ENCODE peak calls at places on chromosomes 13 and 19, in ten cellular contexts. One of them, this sample, is unnamed.
A peak's percentile ranks its signal among the peaks of the same experiment; 100 is the strongest.

GRCh38 chr13:41144576-41144975 is 12.0 kb upstream of the KBTBD6 start:
- DNase-seq in heart left ventricle: no peak
- DNase-seq in psoas muscle: no peak
- DNase-seq in epithelial cell of esophagus: peak; percentile 36
- DNase-seq in A549: no peak
- DNase-seq in progenitor cell of endocrine pancreas: no peak
- DNase-seq in astrocyte of the spinal cord: no peak
- DNase-seq in HCT116: no peak
- DNase-seq in endodermal cell: no peak
- DNase-seq in ascending aorta: no peak
- DNase-seq in this sample: no peak

GRCh38 chr13:51453959-51454703 is 1.3 kb upstream of the INTS6 start:
- DNase-seq in HCT116: no peak
- DNase-seq in heart left ventricle: peak; percentile 47
- DNase-seq in astrocyte of the spinal cord: peak; percentile 40
- DNase-seq in psoas muscle: no peak
- DNase-seq in progenitor cell of endocrine pancreas: no peak
- DNase-seq in epithelial cell of esophagus: peak; percentile 30
- DNase-seq in A549: no peak
- DNase-seq in endodermal cell: peak; percentile 68
- DNase-seq in ascending aorta: no peak
- DNase-seq in this sample: no peak

GRCh38 chr13:90723381-90723780 is 624.1 kb upstream of the MIR17HG start:
- DNase-seq in HCT116: no peak
- DNase-seq in progenitor cell of endocrine pancreas: no peak
- DNase-seq in astrocyte of the spinal cord: no peak
- DNase-seq in ascending aorta: no peak
- DNase-seq in epithelial cell of esophagus: no peak
- DNase-seq in A549: no peak
- DNase-seq in psoas muscle: no peak
- DNase-seq in heart left ventricle: no peak
- DNase-seq in endodermal cell: no peak
- DNase-seq in this sample: no peak

GRCh38 chr19:8305798-8306197 is 2.4 kb downstream of the CD320 start:
- DNase-seq in heart left ventricle: peak; percentile 25
- DNase-seq in epithelial cell of esophagus: no peak
- DNase-seq in A549: no peak
- DNase-seq in endodermal cell: no peak
- DNase-seq in psoas muscle: no peak
- DNase-seq in progenitor cell of endocrine pancreas: peak; percentile 5
- DNase-seq in ascending aorta: no peak
- DNase-seq in HCT116: no peak
- DNase-seq in astrocyte of the spinal cord: no peak
- DNase-seq in this sample: peak; percentile 38

GRCh38 chr13:61128850-61129645 is 286.6 kb downstream of the PCDH20 start:
- DNase-seq in A549: no peak
- DNase-seq in HCT116: no peak
- DNase-seq in heart left ventricle: no peak
- DNase-seq in endodermal cell: no peak
- DNase-seq in ascending aorta: no peak
- DNase-seq in astrocyte of the spinal cord: peak; percentile 38
- DNase-seq in progenitor cell of endocrine pancreas: no peak
- DNase-seq in psoas muscle: no peak
- DNase-seq in epithelial cell of esophagus: peak; percentile 42
- DNase-seq in this sample: no peak

GRCh38 chr19:4997297-4997696 is 28.4 kb downstream of the KDM4B start:
- DNase-seq in astrocyte of the spinal cord: no peak
- DNase-seq in psoas muscle: no peak
- DNase-seq in progenitor cell of endocrine pancreas: no peak
- DNase-seq in HCT116: no peak
- DNase-seq in A549: no peak
- DNase-seq in heart left ventricle: no peak
- DNase-seq in endodermal cell: no peak
- DNase-seq in epithelial cell of esophagus: no peak
- DNase-seq in ascending aorta: no peak
- DNase-seq in this sample: no peak

GRCh38 chr13:102729560-102730275 is 34.9 kb upstream of the METTL21C start:
- DNase-seq in HCT116: no peak
- DNase-seq in astrocyte of the spinal cord: peak; percentile 82
- DNase-seq in progenitor cell of endocrine pancreas: no peak
- DNase-seq in ascending aorta: no peak
- DNase-seq in epithelial cell of esophagus: peak; percentile 89
- DNase-seq in heart left ventricle: no peak
- DNase-seq in endodermal cell: no peak
- DNase-seq in psoas muscle: no peak
- DNase-seq in A549: peak; percentile 2
- DNase-seq in this sample: no peak

GRCh38 chr13:30409911-30410704 is 12.2 kb upstream of the UBE2L5 start:
- DNase-seq in HCT116: no peak
- DNase-seq in ascending aorta: no peak
- DNase-seq in heart left ventricle: no peak
- DNase-seq in psoas muscle: peak; percentile 36
- DNase-seq in endodermal cell: no peak
- DNase-seq in progenitor cell of endocrine pancreas: no peak
- DNase-seq in epithelial cell of esophagus: peak; percentile 72
- DNase-seq in A549: no peak
- DNase-seq in astrocyte of the spinal cord: peak; percentile 76
- DNase-seq in this sample: no peak

GRCh38 chr19:8335343-8336071 is 7.6 kb downstream of the KANK3 start:
- DNase-seq in psoas muscle: no peak
- DNase-seq in heart left ventricle: no peak
- DNase-seq in HCT116: no peak
- DNase-seq in ascending aorta: no peak
- DNase-seq in progenitor cell of endocrine pancreas: no peak
- DNase-seq in epithelial cell of esophagus: no peak
- DNase-seq in astrocyte of the spinal cord: no peak
- DNase-seq in A549: peak; percentile 38
- DNase-seq in endodermal cell: peak; percentile 86
- DNase-seq in this sample: no peak

GRCh38 chr19:42794751-42795150 is 29.3 kb upstream of the PSG8 start:
- DNase-seq in A549: no peak
- DNase-seq in progenitor cell of endocrine pancreas: no peak
- DNase-seq in endodermal cell: no peak
- DNase-seq in ascending aorta: no peak
- DNase-seq in epithelial cell of esophagus: no peak
- DNase-seq in HCT116: no peak
- DNase-seq in astrocyte of the spinal cord: no peak
- DNase-seq in heart left ventricle: no peak
- DNase-seq in psoas muscle: no peak
- DNase-seq in this sample: no peak

GRCh38 chr13:33677215-33677614 is 140.7 kb upstream of the RFC3 start:
- DNase-seq in endodermal cell: no peak
- DNase-seq in heart left ventricle: no peak
- DNase-seq in psoas muscle: no peak
- DNase-seq in epithelial cell of esophagus: no peak
- DNase-seq in astrocyte of the spinal cord: no peak
- DNase-seq in HCT116: no peak
- DNase-seq in progenitor cell of endocrine pancreas: no peak
- DNase-seq in A549: no peak
- DNase-seq in ascending aorta: no peak
- DNase-seq in this sample: no peak

GRCh38 chr13:110415669-110416068 is 108.6 kb downstream of the COL4A2 start:
- DNase-seq in A549: peak; percentile 47
- DNase-seq in astrocyte of the spinal cord: no peak
- DNase-seq in heart left ventricle: peak; percentile 62
- DNase-seq in progenitor cell of endocrine pancreas: no peak
- DNase-seq in HCT116: peak; percentile 61
- DNase-seq in ascending aorta: no peak
- DNase-seq in psoas muscle: no peak
- DNase-seq in endodermal cell: peak; percentile 80
- DNase-seq in epithelial cell of esophagus: peak; percentile 92
- DNase-seq in this sample: no peak

GRCh38 chr13:79901336-79901735 is 420.4 kb downstream of the NDFIP2 start:
- DNase-seq in progenitor cell of endocrine pancreas: no peak
- DNase-seq in astrocyte of the spinal cord: no peak
- DNase-seq in psoas muscle: no peak
- DNase-seq in heart left ventricle: no peak
- DNase-seq in HCT116: no peak
- DNase-seq in endodermal cell: no peak
- DNase-seq in epithelial cell of esophagus: peak; percentile 10
- DNase-seq in A549: no peak
- DNase-seq in ascending aorta: no peak
- DNase-seq in this sample: no peak
- TF ChIP-seq CTCF in progenitor cell of endocrine pancreas: no peak
- TF ChIP-seq CTCF in astrocyte of the spinal cord: no peak
- TF ChIP-seq CTCF in psoas muscle: no peak
- TF ChIP-seq CTCF in heart left ventricle: no peak
- TF ChIP-seq CTCF in HCT116: no peak
- TF ChIP-seq CTCF in endodermal cell: peak; percentile 29
- TF ChIP-seq CTCF in epithelial cell of esophagus: no peak
- TF ChIP-seq CTCF in A549: no peak
- TF ChIP-seq CTCF in ascending aorta: no peak
- TF ChIP-seq CTCF in this sample: no peak

GRCh38 chr13:97751477-97751876 is 202.0 kb upstream of the IPO5 start:
- DNase-seq in HCT116: no peak
- DNase-seq in ascending aorta: no peak
- DNase-seq in heart left ventricle: no peak
- DNase-seq in progenitor cell of endocrine pancreas: no peak
- DNase-seq in epithelial cell of esophagus: no peak
- DNase-seq in astrocyte of the spinal cord: no peak
- DNase-seq in psoas muscle: no peak
- DNase-seq in endodermal cell: no peak
- DNase-seq in A549: no peak
- DNase-seq in this sample: no peak

GRCh38 chr13:97753942-97754670 is 199.4 kb upstream of the IPO5 start:
- DNase-seq in epithelial cell of esophagus: no peak
- DNase-seq in A549: no peak
- DNase-seq in heart left ventricle: no peak
- DNase-seq in psoas muscle: no peak
- DNase-seq in astrocyte of the spinal cord: no peak
- DNase-seq in progenitor cell of endocrine pancreas: no peak
- DNase-seq in HCT116: no peak
- DNase-seq in ascending aorta: no peak
- DNase-seq in endodermal cell: peak; percentile 81
- DNase-seq in this sample: no peak

GRCh38 chr13:97753269-97753668 is 200.2 kb upstream of the IPO5 start:
- DNase-seq in endodermal cell: no peak
- DNase-seq in epithelial cell of esophagus: peak; percentile 11
- DNase-seq in progenitor cell of endocrine pancreas: no peak
- DNase-seq in ascending aorta: no peak
- DNase-seq in HCT116: no peak
- DNase-seq in psoas muscle: no peak
- DNase-seq in astrocyte of the spinal cord: no peak
- DNase-seq in A549: no peak
- DNase-seq in heart left ventricle: no peak
- DNase-seq in this sample: no peak

GRCh38 chr13:97743946-97744345 is 209.5 kb upstream of the IPO5 start:
- DNase-seq in epithelial cell of esophagus: no peak
- DNase-seq in heart left ventricle: no peak
- DNase-seq in ascending aorta: no peak
- DNase-seq in progenitor cell of endocrine pancreas: no peak
- DNase-seq in astrocyte of the spinal cord: peak; percentile 9
- DNase-seq in psoas muscle: no peak
- DNase-seq in HCT116: no peak
- DNase-seq in A549: no peak
- DNase-seq in endodermal cell: no peak
- DNase-seq in this sample: no peak

GRCh38 chr13:97749174-97749573 is 204.3 kb upstream of the IPO5 start:
- DNase-seq in astrocyte of the spinal cord: no peak
- DNase-seq in HCT116: peak; percentile 32
- DNase-seq in endodermal cell: no peak
- DNase-seq in progenitor cell of endocrine pancreas: no peak
- DNase-seq in ascending aorta: no peak
- DNase-seq in A549: peak; percentile 3
- DNase-seq in heart left ventricle: no peak
- DNase-seq in epithelial cell of esophagus: peak; percentile 91
- DNase-seq in psoas muscle: no peak
- DNase-seq in this sample: no peak
- TF ChIP-seq CTCF in astrocyte of the spinal cord: no peak
- TF ChIP-seq CTCF in HCT116: peak; percentile 40
- TF ChIP-seq CTCF in endodermal cell: no peak
- TF ChIP-seq CTCF in progenitor cell of endocrine pancreas: no peak
- TF ChIP-seq CTCF in ascending aorta: no peak
- TF ChIP-seq CTCF in A549: no peak
- TF ChIP-seq CTCF in heart left ventricle: no peak
- TF ChIP-seq CTCF in epithelial cell of esophagus: peak; percentile 48
- TF ChIP-seq CTCF in psoas muscle: no peak
- TF ChIP-seq CTCF in this sample: no peak

DNA sequence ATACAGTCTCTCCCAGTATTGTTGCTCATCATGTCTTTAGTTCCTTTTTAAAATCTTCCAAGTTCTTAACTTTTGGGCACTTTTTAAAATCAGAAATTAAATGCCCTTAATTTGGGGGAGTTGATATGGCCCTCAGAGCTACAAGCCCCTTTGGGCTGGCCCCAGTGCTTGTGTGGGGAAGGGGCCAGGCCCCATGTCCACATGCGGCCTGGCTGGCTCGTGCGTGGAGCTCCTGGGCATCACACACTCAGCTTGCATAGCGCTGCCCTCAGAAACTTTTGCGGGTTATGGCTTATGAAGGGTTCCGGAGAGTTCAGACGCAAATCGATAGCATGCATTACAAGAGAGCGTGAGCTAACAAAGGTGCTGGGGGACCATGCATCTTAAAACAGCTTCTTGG is 185.6 kb upstream of the TSHZ3 start:
- DNase-seq in A549: no peak
- DNase-seq in psoas muscle: no peak
- DNase-seq in astrocyte of the spinal cord: no peak
- DNase-seq in HCT116: no peak
- DNase-seq in heart left ventricle: no peak
- DNase-seq in ascending aorta: no peak
- DNase-seq in progenitor cell of endocrine pancreas: no peak
- DNase-seq in endodermal cell: peak; percentile 5
- DNase-seq in epithelial cell of esophagus: no peak
- DNase-seq in this sample: peak; percentile 26
- TF ChIP-seq CTCF in A549: no peak
- TF ChIP-seq CTCF in psoas muscle: no peak
- TF ChIP-seq CTCF in astrocyte of the spinal cord: no peak
- TF ChIP-seq CTCF in HCT116: no peak
- TF ChIP-seq CTCF in heart left ventricle: no peak
- TF ChIP-seq CTCF in ascending aorta: no peak
- TF ChIP-seq CTCF in progenitor cell of endocrine pancreas: no peak
- TF ChIP-seq CTCF in endodermal cell: no peak
- TF ChIP-seq CTCF in epithelial cell of esophagus: no peak
- TF ChIP-seq CTCF in this sample: no peak

GRCh38 chr19:1468274-1469199 is 10.5 kb downstream of the C19orf25 start:
- DNase-seq in epithelial cell of esophagus: peak; percentile 78
- DNase-seq in HCT116: no peak
- DNase-seq in endodermal cell: peak; percentile 88
- DNase-seq in psoas muscle: peak; percentile 32
- DNase-seq in A549: no peak
- DNase-seq in heart left ventricle: no peak
- DNase-seq in astrocyte of the spinal cord: no peak
- DNase-seq in ascending aorta: no peak
- DNase-seq in progenitor cell of endocrine pancreas: no peak
- DNase-seq in this sample: no peak
- TF ChIP-seq CTCF in epithelial cell of esophagus: peak; percentile 16
- TF ChIP-seq CTCF in HCT116: no peak
- TF ChIP-seq CTCF in endodermal cell: no peak
- TF ChIP-seq CTCF in psoas muscle: no peak
- TF ChIP-seq CTCF in A549: no peak
- TF ChIP-seq CTCF in heart left ventricle: no peak
- TF ChIP-seq CTCF in astrocyte of the spinal cord: no peak
- TF ChIP-seq CTCF in ascending aorta: no peak
- TF ChIP-seq CTCF in progenitor cell of endocrine pancreas: no peak
- TF ChIP-seq CTCF in this sample: no peak

DNA sequence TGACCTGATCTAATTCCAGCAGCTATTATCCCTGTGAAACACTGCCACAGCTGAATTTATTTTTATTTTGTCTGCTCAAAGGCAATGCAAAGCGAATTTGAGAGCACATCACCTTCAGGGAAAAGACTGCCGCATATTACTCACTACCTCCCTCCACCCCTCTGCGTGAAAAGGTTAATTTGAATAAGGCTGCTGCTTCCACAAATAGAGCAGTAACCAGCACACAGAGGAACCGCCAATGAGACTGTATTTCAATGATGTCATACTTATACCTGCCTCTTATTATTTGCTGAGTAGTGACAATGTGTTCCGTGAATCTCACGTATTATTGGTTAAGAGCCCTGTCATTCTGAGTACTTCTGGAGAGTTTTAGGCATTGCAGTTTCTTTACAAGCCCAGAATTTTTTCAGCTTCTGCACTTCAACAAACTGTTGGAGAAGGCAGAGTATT is 156.1 kb upstream of the KLF12 start:
- DNase-seq in A549: no peak
- DNase-seq in progenitor cell of endocrine pancreas: no peak
- DNase-seq in ascending aorta: no peak
- DNase-seq in HCT116: peak; percentile 73
- DNase-seq in heart left ventricle: no peak
- DNase-seq in astrocyte of the spinal cord: peak; percentile 96
- DNase-seq in epithelial cell of esophagus: peak; percentile 97
- DNase-seq in psoas muscle: no peak
- DNase-seq in endodermal cell: peak; percentile 73
- DNase-seq in this sample: no peak
- TF ChIP-seq CTCF in A549: no peak
- TF ChIP-seq CTCF in progenitor cell of endocrine pancreas: no peak
- TF ChIP-seq CTCF in ascending aorta: no peak
- TF ChIP-seq CTCF in HCT116: no peak
- TF ChIP-seq CTCF in heart left ventricle: no peak
- TF ChIP-seq CTCF in astrocyte of the spinal cord: no peak
- TF ChIP-seq CTCF in epithelial cell of esophagus: no peak
- TF ChIP-seq CTCF in psoas muscle: no peak
- TF ChIP-seq CTCF in endodermal cell: no peak
- TF ChIP-seq CTCF in this sample: no peak